ENCODE peak calls at places on chromosomes 12 and 14, in six cellular contexts. Z is A549, N is stomach, I is testis, O is esophagus squamous epithelium, Q is heart left ventricle. K is an unnamed sample.

GRCh38 chr12:107514887-107515445 is 170.6 kb upstream of the PWP1 start:
- DNase-seq in N (no peak), I (no peak), Z (peak), O (no peak), Q (no peak), K (no peak)

GRCh38 chr14:54344445-54344844 is 52.4 kb upstream of the CDKN3 start:
- DNase-seq in O (no peak), Z (no peak), Q (no peak), I (no peak), N (no peak), K (no peak)

GRCh38 chr12:27824126-27824842 is 44.2 kb upstream of the MANSC4 start:
- DNase-seq in Q (no peak), N (no peak), Z (no peak), I (no peak), O (no peak), K (no peak)

GRCh38 chr12:109740694-109741245 is 27.1 kb downstream of the FAM222A start:
- DNase-seq in Q (peak), N (peak), Z (no peak), O (no peak), I (no peak), K (peak)

GRCh38 chr12:32031109-32031508 is 71.9 kb downstream of the RESF1 start:
- DNase-seq in Z (no peak), Q (no peak), O (no peak), N (no peak), I (peak), K (no peak)

GRCh38 chr12:99386907-99387306 is 260.6 kb upstream of the GARIN6 start:
- DNase-seq in O (no peak), Q (no peak), N (no peak), Z (peak), I (no peak), K (no peak)

GRCh38 chr12:47828008-47828966 is 8.6 kb upstream of the HDAC7 start:
- DNase-seq in I (no peak), Q (no peak), O (no peak), N (no peak), Z (no peak), K (no peak)

GRCh38 chr12:63961543-63961942 is 117.0 kb downstream of the SRGAP1 start:
- DNase-seq in I (no peak), N (no peak), Z (no peak), O (no peak), Q (no peak), K (no peak)

GRCh38 chr12:79250955-79251354 is 386.4 kb downstream of the SYT1 start:
- DNase-seq in O (no peak), Z (no peak), N (no peak), I (no peak), Q (no peak), K (no peak)

GRCh38 chr14:76773188-76773885 is 12.1 kb downstream of the VASH1 start:
- DNase-seq in O (no peak), Q (peak), N (no peak), Z (peak), I (peak), K (no peak)

DNA sequence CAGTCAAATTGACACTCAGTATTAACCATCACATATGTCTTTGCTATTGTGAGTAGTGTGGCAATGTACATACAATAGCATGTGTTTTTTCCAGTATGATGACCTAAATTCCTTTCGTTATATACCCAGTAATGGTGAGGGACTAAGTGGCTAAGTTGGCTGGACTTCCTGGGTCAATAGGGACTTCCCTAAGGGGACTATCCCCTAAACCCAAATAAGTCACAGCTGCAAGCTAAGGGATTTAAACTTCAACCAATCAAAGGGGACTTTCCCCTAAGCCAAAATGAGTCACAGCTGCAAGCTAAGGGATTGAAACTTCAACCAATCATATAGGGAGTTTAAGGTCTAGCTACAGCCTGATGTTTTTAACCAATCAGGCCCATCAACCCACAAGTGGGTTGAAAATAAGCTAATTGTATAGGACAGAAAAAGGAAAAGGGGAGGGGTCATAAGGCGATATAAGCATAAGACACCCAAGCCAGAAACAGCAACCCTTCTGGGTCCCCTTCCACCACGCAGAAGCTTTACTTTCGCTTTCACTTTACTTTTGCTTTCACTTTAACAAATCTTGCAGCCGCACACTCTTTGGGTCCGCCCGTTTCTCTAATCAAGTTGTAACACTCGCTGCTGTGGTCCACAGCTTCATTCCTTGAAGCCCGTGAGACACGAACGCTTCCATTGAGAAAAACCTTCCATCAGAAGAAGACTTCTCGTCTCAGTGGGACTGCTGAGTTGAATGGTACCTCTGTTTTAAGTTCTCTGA is 404.4 kb downstream of the FLRT2 start:
- DNase-seq in O (no peak), N (peak), I (no peak), Q (no peak), Z (peak), K (no peak)
- H3K27ac ChIP-seq in O (peak), N (peak), I (no peak), Q (peak), Z (peak), K (no peak)

GRCh38 chr12:131537267-131537920 is 173.5 kb upstream of the SFSWAP start:
- DNase-seq in O (no peak), Z (no peak), I (no peak), Q (no peak), N (no peak), K (no peak)
- TF ChIP-seq POLR2A in O (no peak), Z (no peak), I (no peak), Q (no peak), N (no peak), K (no peak)

GRCh38 chr12:55847033-55847432 is 4.3 kb upstream of the MMP19 start:
- DNase-seq in I (no peak), O (no peak), Q (no peak), Z (no peak), N (no peak), K (no peak)
- H3K27ac ChIP-seq in I (peak), O (peak), Q (peak), Z (no peak), N (peak), K (peak)

GRCh38 chr12:53219116-53219955 is 12.3 kb upstream of the ITGB7 start:
- DNase-seq in Q (peak), N (no peak), I (no peak), Z (peak), O (no peak), K (no peak)

GRCh38 chr12:53222170-53223005 is 9.6 kb downstream of the RARG start:
- DNase-seq in O (no peak), Z (no peak), N (no peak), Q (no peak), I (no peak), K (no peak)

GRCh38 chr12:53219956-53220856 is 11.8 kb downstream of the RARG start:
- DNase-seq in N (peak), Z (peak), Q (peak), O (peak), I (peak), K (no peak)

GRCh38 chr12:53221203-53222076 is 10.6 kb downstream of the RARG start:
- DNase-seq in N (peak), Q (peak), I (peak), Z (peak), O (no peak), K (peak)

DNA sequence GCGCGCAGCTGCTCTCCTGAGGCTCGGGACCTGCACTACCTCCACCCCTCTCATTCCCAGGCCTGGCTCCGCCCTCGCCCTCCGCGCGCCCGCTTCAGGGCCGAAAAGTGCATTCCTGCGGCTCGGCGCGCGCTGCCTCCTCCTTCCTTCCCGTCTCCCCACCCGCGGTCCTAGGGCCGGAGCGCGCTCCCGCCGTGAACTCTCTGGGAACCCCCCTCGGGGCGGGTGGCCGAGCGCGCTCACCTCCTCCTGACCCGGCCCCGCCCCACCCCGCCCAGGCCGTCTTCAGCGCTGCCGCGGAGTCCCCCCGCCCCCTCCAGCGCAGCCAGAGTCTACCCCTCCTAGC is 11.2 kb downstream of the RARG start:
- DNase-seq in N (peak), O (peak), I (peak), Q (peak), Z (peak), K (peak)
- TF ChIP-seq POLR2A in N (no peak), O (no peak), I (no peak), Q (no peak), Z (peak), K (no peak)

GRCh38 chr14:59374048-59374447 is 91.1 kb downstream of the GPR135 start:
- DNase-seq in Q (no peak), N (no peak), O (no peak), Z (no peak), I (no peak), K (no peak)

GRCh38 chr14:59376691-59377090 is 88.5 kb downstream of the GPR135 start:
- DNase-seq in I (no peak), N (no peak), Z (no peak), O (no peak), Q (no peak), K (no peak)

GRCh38 chr14:59377485-59377884 is 87.7 kb downstream of the GPR135 start:
- DNase-seq in N (no peak), Q (no peak), Z (no peak), O (no peak), I (peak), K (no peak)

DNA sequence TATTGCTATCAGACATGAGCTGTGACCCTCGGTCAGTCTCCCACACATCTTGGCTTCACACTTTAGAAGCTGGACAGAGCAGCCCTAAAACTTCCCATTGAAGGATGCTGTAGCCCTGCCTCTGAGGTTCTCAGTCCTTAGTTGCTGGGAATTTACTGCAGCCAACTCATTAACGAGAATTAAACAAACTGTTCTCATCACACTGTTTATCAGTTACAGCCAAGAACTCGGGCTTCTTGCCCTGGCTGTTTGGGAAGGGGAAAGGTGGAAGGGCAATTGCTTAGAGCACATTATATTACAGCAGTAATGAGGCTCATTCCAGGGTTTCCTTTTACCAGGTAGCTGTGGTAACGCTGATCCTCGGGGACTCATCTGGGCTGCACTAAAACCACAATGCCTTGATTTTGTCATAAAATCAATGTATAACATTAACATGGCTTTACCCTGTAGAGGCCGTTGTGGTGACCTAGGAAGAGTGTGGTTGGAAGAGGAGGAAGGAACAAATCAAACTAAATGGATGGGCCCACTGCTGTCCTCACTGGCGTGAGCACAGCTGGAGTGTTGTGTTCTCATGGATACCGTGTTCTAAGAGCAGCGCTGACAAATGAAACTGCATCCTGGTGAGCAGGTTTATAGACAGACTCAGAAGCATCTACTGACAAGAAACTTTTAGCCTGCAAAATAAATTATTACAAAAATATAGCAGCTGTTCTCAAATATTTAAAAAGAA is 87.0 kb downstream of the GPR135 start:
- DNase-seq in Q (no peak), Z (no peak), O (no peak), I (peak), N (no peak), K (no peak)
- H3K27ac ChIP-seq in Q (no peak), Z (no peak), O (peak), I (peak), N (peak), K (no peak)

GRCh38 chr14:61570188-61570960 is 124.9 kb upstream of the HIF1A start:
- DNase-seq in I (no peak), Q (no peak), O (no peak), N (no peak), Z (no peak), K (no peak)

GRCh38 chr14:61569783-61570182 is 125.5 kb upstream of the HIF1A start:
- DNase-seq in Z (no peak), Q (peak), O (no peak), N (peak), I (no peak), K (no peak)

GRCh38 chr14:61567838-61568571 is 127.3 kb upstream of the HIF1A start:
- DNase-seq in Q (no peak), I (no peak), O (no peak), N (no peak), Z (no peak), K (no peak)

GRCh38 chr14:61569308-61569707 is 126.0 kb upstream of the HIF1A start:
- DNase-seq in N (no peak), I (no peak), Q (no peak), Z (no peak), O (no peak), K (no peak)

GRCh38 chr14:61568572-61569011 is 126.7 kb upstream of the HIF1A start:
- DNase-seq in Q (peak), O (peak), Z (no peak), I (no peak), N (peak), K (no peak)
- TF ChIP-seq POLR2A in Q (no peak), O (no peak), Z (no peak), I (no peak), N (no peak), K (no peak)

DNA sequence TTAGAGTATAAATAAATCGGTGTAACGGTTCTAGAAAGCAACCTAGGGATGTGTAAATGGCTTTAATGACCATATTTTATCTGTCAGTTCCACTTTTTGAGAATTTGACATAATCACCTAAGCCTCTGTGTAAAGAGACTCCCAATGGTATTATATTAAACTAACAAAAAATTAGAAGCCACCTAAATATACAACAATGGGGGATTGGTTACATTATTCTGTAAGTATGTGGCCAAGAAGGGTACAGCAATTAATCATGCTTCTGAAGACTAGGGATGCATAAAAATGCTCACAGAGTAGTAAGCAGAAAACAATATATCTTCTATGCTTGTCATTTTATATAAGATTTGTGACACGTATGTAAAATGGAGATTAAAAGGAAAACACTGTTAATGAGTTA is 10.5 kb downstream of the RNF10 start:
- DNase-seq in O (no peak), Q (no peak), Z (no peak), I (no peak), N (no peak), K (no peak)
- H3K27ac ChIP-seq in O (no peak), Q (peak), Z (no peak), I (no peak), N (peak), K (no peak)